ENCODE peak calls at places on chromosome 22, in four cellular contexts. One of them, this sample, is unnamed.

GRCh38 chr22:36816338-36816634 is 549 bp downstream of the PVALB start:
- DNase-seq in HFF-Myc: no peak
- DNase-seq in spleen: no peak
- DNase-seq in aorta: no peak
- DNase-seq in this sample: no peak

GRCh38 chr22:33848251-33848650 is 72.0 kb downstream of the LARGE1 start:
- DNase-seq in HFF-Myc: no peak
- DNase-seq in spleen: no peak
- DNase-seq in aorta: no peak
- DNase-seq in this sample: no peak

GRCh38 chr22:22770280-22770871 is 117.2 kb upstream of the IGLL5 start:
- DNase-seq in HFF-Myc: no peak
- DNase-seq in spleen: no peak
- DNase-seq in aorta: no peak
- DNase-seq in this sample: peak

GRCh38 chr22:18966748-18967147 is 30.7 kb upstream of the PRODH start:
- DNase-seq in HFF-Myc: no peak
- DNase-seq in spleen: peak
- DNase-seq in aorta: peak
- DNase-seq in this sample: no peak

GRCh38 chr22:26004477-26004876 is 164.8 kb upstream of the SEZ6L start:
- DNase-seq in HFF-Myc: no peak
- DNase-seq in spleen: no peak
- DNase-seq in aorta: no peak
- DNase-seq in this sample: no peak

GRCh38 chr22:38657248-38657909 is 941 bp downstream of the CBY1 start:
- DNase-seq in HFF-Myc: no peak
- DNase-seq in spleen: peak
- DNase-seq in aorta: no peak
- DNase-seq in this sample: no peak

GRCh38 chr22:44667829-44668189 is 34.2 kb upstream of the PRR5 start:
- DNase-seq in HFF-Myc: no peak
- DNase-seq in spleen: no peak
- DNase-seq in aorta: no peak
- DNase-seq in this sample: no peak

GRCh38 chr22:39219071-39220050 is 25.4 kb downstream of the PDGFB start:
- DNase-seq in HFF-Myc: no peak
- DNase-seq in spleen: peak
- DNase-seq in aorta: peak
- DNase-seq in this sample: no peak

GRCh38 chr22:28424427-28425080 is 255.1 kb downstream of the TTC28 start:
- DNase-seq in HFF-Myc: no peak
- DNase-seq in spleen: no peak
- DNase-seq in aorta: no peak
- DNase-seq in this sample: no peak

GRCh38 chr22:26502688-26503561 is 9.3 kb downstream of the TFIP11 start:
- DNase-seq in HFF-Myc: no peak
- DNase-seq in spleen: peak
- DNase-seq in aorta: peak
- DNase-seq in this sample: peak

GRCh38 chr22:38347181-38347943 is 30.1 kb upstream of the CSNK1E start:
- DNase-seq in HFF-Myc: no peak
- DNase-seq in spleen: peak
- DNase-seq in aorta: peak
- DNase-seq in this sample: peak

GRCh38 chr22:42321908-42322561 is 51.6 kb upstream of the TCF20 start:
- DNase-seq in HFF-Myc: no peak
- DNase-seq in spleen: no peak
- DNase-seq in aorta: no peak
- DNase-seq in this sample: no peak

GRCh38 chr22:43110444-43110926 is at the start of gene BIK:
- DNase-seq in HFF-Myc: no peak
- DNase-seq in spleen: peak
- DNase-seq in aorta: peak
- DNase-seq in this sample: peak

GRCh38 chr22:37803636-37804371 is 3.9 kb upstream of the GCAT start:
- DNase-seq in HFF-Myc: no peak
- DNase-seq in spleen: no peak
- DNase-seq in aorta: no peak
- DNase-seq in this sample: no peak

GRCh38 chr22:25395468-25395867 is 169.0 kb upstream of the GRK3 start:
- DNase-seq in HFF-Myc: no peak
- DNase-seq in spleen: no peak
- DNase-seq in aorta: no peak
- DNase-seq in this sample: no peak

GRCh38 chr22:20654343-20655208 is 119.3 kb upstream of the SERPIND1 start:
- DNase-seq in HFF-Myc: no peak
- DNase-seq in spleen: no peak
- DNase-seq in aorta: no peak
- DNase-seq in this sample: no peak

GRCh38 chr22:22080270-22080669 is 97.7 kb upstream of the TOP3B start:
- DNase-seq in HFF-Myc: no peak
- DNase-seq in spleen: no peak
- DNase-seq in aorta: no peak
- DNase-seq in this sample: no peak

GRCh38 chr22:17786435-17787158 is 12.3 kb upstream of the BID start:
- DNase-seq in HFF-Myc: no peak
- DNase-seq in spleen: no peak
- DNase-seq in aorta: no peak
- DNase-seq in this sample: peak

GRCh38 chr22:25346859-25347751 is 127.7 kb downstream of the CRYBB2 start:
- DNase-seq in HFF-Myc: no peak
- DNase-seq in spleen: no peak
- DNase-seq in aorta: no peak
- DNase-seq in this sample: no peak

GRCh38 chr22:49823289-49824045 is 4.2 kb downstream of the BRD1 start:
- DNase-seq in HFF-Myc: no peak
- DNase-seq in spleen: no peak
- DNase-seq in aorta: no peak
- DNase-seq in this sample: no peak

GRCh38 chr22:49825944-49826602 is 1.6 kb downstream of the BRD1 start:
- DNase-seq in HFF-Myc: no peak
- DNase-seq in spleen: peak
- DNase-seq in aorta: no peak
- DNase-seq in this sample: peak

GRCh38 chr22:49824936-49825335 is 2.7 kb downstream of the BRD1 start:
- DNase-seq in HFF-Myc: no peak
- DNase-seq in spleen: no peak
- DNase-seq in aorta: no peak
- DNase-seq in this sample: no peak

GRCh38 chr22:49825436-49825835 is 2.2 kb downstream of the BRD1 start:
- DNase-seq in HFF-Myc: no peak
- DNase-seq in spleen: no peak
- DNase-seq in aorta: no peak
- DNase-seq in this sample: no peak

DNA sequence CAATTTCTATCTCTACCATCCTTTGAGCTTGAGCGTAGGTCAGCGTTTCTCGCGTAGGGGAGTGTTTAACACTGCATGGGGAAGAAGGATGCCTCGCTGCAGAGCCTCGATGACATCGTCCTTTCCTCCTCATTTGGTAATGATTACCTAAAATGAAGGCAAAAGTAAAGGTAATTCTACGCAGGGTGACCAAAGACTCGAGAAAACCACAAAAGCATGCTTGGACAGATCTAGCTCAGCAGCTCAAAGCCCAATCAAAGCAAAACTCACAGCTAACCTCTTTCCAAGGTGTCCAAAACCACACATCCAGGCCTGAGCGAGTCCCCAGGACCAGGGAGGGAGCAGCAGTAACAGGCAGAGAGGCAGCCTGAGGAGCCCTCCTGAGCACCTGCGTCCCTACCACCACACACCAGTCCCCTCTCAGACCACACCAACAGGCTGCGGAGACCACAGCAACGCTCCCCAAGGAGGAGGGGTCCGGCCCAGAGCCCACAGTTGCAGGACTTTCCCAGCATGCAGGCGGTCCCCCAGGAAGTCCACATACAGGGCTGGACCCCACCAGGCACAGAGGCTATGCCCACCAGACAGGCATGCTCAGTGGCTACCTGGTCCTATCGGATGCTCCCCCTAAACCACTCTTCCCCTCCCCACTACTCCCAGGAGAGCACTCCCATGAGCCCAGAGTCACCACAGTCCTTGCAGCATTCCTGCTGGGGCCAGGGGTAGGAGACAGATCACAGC is 3.3 kb downstream of the BRD1 start:
- DNase-seq in HFF-Myc: no peak
- DNase-seq in spleen: no peak
- DNase-seq in aorta: no peak
- DNase-seq in this sample: no peak
- H3K4me3 ChIP-seq in HFF-Myc: peak
- H3K4me3 ChIP-seq in spleen: no peak
- H3K4me3 ChIP-seq in aorta: no peak
- H3K4me3 ChIP-seq in this sample: no peak

DNA sequence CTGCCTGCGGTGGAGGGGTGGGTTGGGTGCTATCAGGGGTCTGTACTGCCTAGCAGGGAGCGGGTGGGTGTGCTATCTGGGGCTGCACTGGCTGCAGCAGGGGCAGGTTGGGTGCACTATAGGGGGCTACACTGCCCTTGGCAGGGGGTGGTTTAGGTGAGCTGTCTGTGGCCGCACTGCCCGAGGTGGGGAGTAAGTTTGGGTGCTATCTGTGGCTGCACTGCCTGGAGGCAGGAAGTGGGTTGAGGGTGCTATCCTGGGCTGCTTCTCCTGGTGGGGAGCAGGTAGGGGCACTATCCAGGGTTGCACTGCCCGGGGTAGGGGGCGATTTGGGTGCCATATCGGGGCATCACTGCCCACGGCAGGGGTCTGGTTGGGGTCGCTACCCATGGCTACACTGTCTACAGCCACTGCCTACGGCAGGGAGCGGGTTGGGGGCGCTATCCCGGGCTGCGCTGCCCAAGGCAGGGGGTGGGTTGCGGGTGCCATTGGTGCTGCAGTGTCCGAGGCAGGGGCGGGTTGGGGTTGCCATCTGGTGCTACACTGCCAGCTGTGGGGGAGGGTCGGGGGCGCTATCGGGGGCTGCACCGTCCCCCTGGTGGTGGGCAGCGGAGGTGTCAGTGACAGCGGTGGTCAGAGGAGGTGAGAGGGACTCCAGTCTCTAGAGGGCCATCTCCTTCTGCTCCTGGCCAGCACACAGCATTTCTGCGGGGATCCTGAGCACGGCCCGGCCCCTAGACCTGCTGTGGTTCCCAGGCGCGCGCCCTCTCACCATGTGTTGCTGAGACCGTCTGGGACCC is 1.3 kb upstream of the RFPL2 start:
- DNase-seq in HFF-Myc: no peak
- DNase-seq in spleen: no peak
- DNase-seq in aorta: no peak
- DNase-seq in this sample: no peak
- H3K4me3 ChIP-seq in HFF-Myc: no peak
- H3K4me3 ChIP-seq in spleen: no peak
- H3K4me3 ChIP-seq in aorta: no peak
- H3K4me3 ChIP-seq in this sample: no peak

DNA sequence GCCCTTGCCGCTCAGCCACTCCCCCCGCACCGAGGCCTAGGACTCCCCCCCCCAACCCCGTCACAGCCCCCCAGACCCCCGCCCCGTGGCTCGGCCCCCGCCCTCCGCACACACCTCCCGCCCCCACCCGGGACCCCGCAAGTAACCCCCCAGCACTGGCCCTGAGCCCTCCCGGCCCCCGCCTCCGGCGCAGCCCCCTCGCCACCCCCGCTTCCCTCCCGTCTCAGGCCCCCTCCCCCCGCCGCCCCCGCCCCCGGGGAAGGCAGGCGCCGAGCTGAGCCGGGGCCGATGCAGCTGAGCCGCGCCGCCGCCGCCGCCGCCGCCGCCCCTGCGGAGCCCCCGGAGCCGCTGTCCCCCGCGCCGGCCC is 1.5 kb downstream of the SHANK3 start:
- DNase-seq in HFF-Myc: no peak
- DNase-seq in spleen: no peak
- DNase-seq in aorta: no peak
- DNase-seq in this sample: no peak
- H3K4me3 ChIP-seq in HFF-Myc: no peak
- H3K4me3 ChIP-seq in spleen: peak
- H3K4me3 ChIP-seq in aorta: no peak
- H3K4me3 ChIP-seq in this sample: peak

DNA sequence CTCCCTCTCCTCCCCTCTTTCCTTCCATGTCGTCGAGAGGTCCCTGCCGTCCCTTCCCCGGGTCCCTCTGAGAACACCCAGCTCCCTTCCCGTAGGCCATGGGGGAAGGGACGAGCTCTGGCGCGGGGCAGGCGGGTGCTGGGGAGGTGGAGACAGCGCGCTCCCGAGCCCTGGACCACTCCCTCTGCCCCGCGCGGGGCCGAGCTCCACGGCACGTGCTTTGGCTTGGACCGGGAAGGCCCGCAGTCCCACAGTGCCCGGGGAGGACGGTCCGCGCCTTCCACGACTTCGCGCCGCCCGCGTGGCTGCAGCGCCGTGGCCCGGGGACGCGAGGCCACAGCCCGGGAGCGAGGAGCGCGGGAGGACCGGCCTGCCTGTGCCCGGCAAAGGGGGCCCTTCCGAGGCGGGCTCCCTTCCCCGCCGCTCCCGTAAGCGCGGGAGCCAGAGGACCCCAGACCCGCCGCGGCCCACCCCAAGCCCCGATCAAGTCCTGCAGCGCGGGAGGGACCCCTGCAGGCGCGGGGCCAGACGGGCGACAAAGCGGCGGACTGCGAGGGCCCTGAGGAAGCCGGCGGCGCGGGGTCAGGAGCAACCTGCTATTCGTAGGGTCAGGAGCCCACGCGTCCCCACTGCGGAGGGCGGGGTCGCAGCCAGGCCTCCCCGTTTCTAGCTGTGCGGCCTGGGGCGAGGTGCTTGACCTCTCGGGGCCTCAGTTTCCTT is 110.4 kb downstream of the WNT7B start:
- DNase-seq in HFF-Myc: no peak
- DNase-seq in spleen: peak
- DNase-seq in aorta: no peak
- DNase-seq in this sample: peak
- H3K4me3 ChIP-seq in HFF-Myc: peak
- H3K4me3 ChIP-seq in spleen: no peak
- H3K4me3 ChIP-seq in aorta: no peak
- H3K4me3 ChIP-seq in this sample: peak